ENCODE peak calls at places on chromosomes 12 and 14, in four cellular contexts. V, N, K and G are unnamed samples.

GRCh38 chr14:92466068-92466458 is 47.5 kb upstream of the RIN3 start:
- DNase-seq in V (no peak), N (no peak), K (no peak), G (no peak)

GRCh38 chr12:8680533-8680932 is 17.3 kb upstream of the RIMKLB start:
- DNase-seq in V (no peak), N (no peak), K (no peak), G (no peak)

GRCh38 chr12:79420146-79420618 is 270.6 kb downstream of the PAWR start:
- DNase-seq in V (no peak), N (peak), K (no peak), G (peak)

GRCh38 chr12:15601210-15601800 is 187.9 kb downstream of the EPS8 start:
- DNase-seq in V (no peak), N (no peak), K (no peak), G (no peak)

GRCh38 chr14:89013698-89014569 is 189.5 kb downstream of the TTC8 start:
- DNase-seq in V (no peak), N (no peak), K (no peak), G (no peak)

GRCh38 chr12:30794591-30795409 is 40.0 kb upstream of the CAPRIN2 start:
- DNase-seq in V (no peak), N (peak), K (peak), G (peak)

GRCh38 chr14:79077096-79077495 is 906.9 kb downstream of the NRXN3 start:
- DNase-seq in V (no peak), N (no peak), K (no peak), G (no peak)

GRCh38 chr12:101654442-101654841 is 43.0 kb upstream of the CHPT1 start:
- DNase-seq in V (no peak), N (no peak), K (no peak), G (no peak)

GRCh38 chr14:30621354-30621953 is 665 bp upstream of the SCFD1 start:
- DNase-seq in V (no peak), N (peak), K (no peak), G (no peak)

GRCh38 chr12:28172434-28173030 is 17.7 kb upstream of the CCDC91 start:
- DNase-seq in V (no peak), N (peak), K (no peak), G (peak)

DNA sequence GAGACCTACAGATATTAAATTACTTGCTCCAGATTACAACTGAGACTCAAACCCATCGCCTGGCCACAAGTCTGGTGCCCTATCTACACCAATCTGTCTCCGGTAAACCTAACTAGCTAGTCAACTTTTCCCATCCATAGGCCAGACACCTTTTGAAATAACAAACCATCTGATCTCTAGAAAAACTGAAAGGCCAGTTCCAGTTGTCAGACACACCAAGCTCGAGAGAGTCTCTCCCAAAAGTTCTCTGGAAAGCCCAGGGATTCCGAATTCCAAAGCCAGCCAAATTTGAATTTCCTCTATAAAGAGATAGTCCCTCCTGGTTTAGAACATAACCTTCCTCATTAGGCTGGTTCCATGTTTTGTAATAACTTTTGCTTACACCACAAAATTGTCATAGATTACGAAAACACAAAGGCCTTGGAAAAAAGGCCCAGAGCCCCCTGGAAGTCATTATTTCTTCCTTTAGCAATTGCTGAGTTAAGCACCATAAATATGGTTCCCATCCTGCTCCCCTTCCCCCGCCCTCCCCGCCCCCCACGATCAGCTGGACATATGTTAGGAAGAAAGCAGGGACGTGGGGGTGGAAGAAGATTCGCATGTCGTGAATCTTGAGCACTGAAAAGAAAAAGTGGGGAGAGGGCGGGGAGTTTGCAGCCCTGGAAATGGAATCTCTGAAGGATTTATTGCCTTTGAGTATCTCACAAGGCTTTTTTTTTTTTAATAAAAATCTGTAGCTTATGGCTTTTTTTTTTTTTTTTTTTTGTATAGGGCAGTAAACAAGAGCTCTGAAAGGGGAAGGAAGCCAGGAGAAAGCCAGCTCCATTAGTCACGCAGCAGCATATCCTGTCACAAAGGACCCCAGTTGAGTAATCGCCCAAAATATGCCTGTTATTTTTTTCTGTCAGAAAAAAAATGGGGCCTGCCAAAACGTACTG is 110.4 kb downstream of the ZFP36L1 start:
- DNase-seq in V (peak), N (peak), K (no peak), G (no peak)
- TF ChIP-seq SUZ12 in V (no peak), N (no peak), K (no peak), G (no peak)

GRCh38 chr12:130787445-130788410 is 51.3 kb downstream of the STX2 start:
- DNase-seq in V (no peak), N (no peak), K (no peak), G (peak)
- H3K4me3 ChIP-seq in V (no peak), N (no peak), K (peak), G (peak)

GRCh38 chr14:54116972-54117371 is 160.3 kb upstream of the BMP4 start:
- DNase-seq in V (no peak), N (peak), K (no peak), G (no peak)
- TF ChIP-seq ZNF274 in V (no peak), N (no peak), K (no peak), G (no peak)

GRCh38 chr14:62179367-62180018 is 417.3 kb downstream of the SNAPC1 start:
- DNase-seq in V (peak), N (peak), K (peak), G (peak)
- TF ChIP-seq SUZ12 in V (no peak), N (no peak), K (no peak), G (no peak)

GRCh38 chr12:117842630-117843029 is 126.2 kb downstream of the KSR2 start:
- DNase-seq in V (no peak), N (no peak), K (no peak), G (no peak)

GRCh38 chr12:117845271-117845904 is 123.4 kb downstream of the KSR2 start:
- DNase-seq in V (no peak), N (no peak), K (no peak), G (no peak)

GRCh38 chr12:117850048-117850447 is 118.7 kb downstream of the KSR2 start:
- DNase-seq in V (no peak), N (peak), K (peak), G (peak)

GRCh38 chr12:117844114-117844513 is 124.7 kb downstream of the KSR2 start:
- DNase-seq in V (no peak), N (no peak), K (no peak), G (no peak)

DNA sequence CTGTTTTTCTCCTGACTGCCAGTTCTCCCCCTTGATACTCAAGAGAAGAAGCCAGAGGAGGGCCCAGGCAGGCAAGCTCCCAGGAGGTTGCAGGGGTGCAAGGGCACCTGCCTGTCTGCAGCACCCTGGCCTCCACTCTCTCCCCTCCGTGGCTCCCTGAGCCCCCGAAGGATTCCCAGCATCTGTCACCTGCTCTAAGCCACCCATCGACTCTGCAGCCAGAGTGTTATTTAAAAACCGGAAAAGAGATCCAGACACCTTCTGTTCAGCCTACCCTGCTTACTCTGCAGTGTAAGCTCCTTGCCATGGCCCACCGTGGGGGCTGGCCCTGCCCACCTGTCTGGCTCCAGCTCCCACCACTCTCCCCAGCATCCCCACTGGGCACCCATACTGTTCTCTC is 121.4 kb downstream of the KSR2 start:
- DNase-seq in V (no peak), N (no peak), K (no peak), G (no peak)
- H3K4me3 ChIP-seq in V (no peak), N (no peak), K (no peak), G (no peak)

GRCh38 chr12:106045251-106045674 is 93.5 kb downstream of the NUAK1 start:
- DNase-seq in V (no peak), N (no peak), K (no peak), G (no peak)
- TF ChIP-seq ZNF274 in V (no peak), N (no peak), K (no peak), G (no peak)